ENCODE peak calls at places on chromosomes 1 and 21, in eight cellular contexts. Y is NCI-H1930, V is AG08396, F is ureter, T is adipocyte, C is IMR-90, O is H1, B is iris pigment epithelial cell. I is an unnamed sample.

GRCh38 chr1:107976431-107977215 is 11.6 kb upstream of the VAV3 start:
- DNase-seq in Y (no peak), T (peak), C (no peak), O (no peak), B (peak), V (no peak), F (no peak), I (no peak)

GRCh38 chr1:181083842-181084605 is 4.5 kb upstream of the IER5 start:
- DNase-seq in Y (peak), V (no peak), B (peak), T (no peak), O (no peak), F (peak), C (no peak), I (no peak)

GRCh38 chr1:71037066-71037465 is 10.6 kb downstream of the PTGER3 start:
- DNase-seq in V (no peak), Y (no peak), F (no peak), T (no peak), O (no peak), B (no peak), C (no peak), I (no peak)

GRCh38 chr21:46254208-46254975 is 25.8 kb upstream of the LSS start:
- DNase-seq in F (no peak), C (no peak), T (no peak), O (no peak), B (no peak), V (no peak), Y (no peak), I (no peak)

GRCh38 chr1:33875857-33876256 is 12.0 kb downstream of the HMGB4 start:
- DNase-seq in Y (no peak), B (no peak), O (no peak), F (no peak), C (no peak), V (no peak), T (no peak), I (no peak)

GRCh38 chr21:42560517-42561179 is 47.0 kb downstream of the SLC37A1 start:
- DNase-seq in V (no peak), O (no peak), B (no peak), T (no peak), F (no peak), Y (no peak), C (no peak), I (no peak)

GRCh38 chr1:77900687-77901293 is 12.4 kb downstream of the NEXN start:
- DNase-seq in B (peak), Y (peak), T (peak), O (peak), C (peak), F (no peak), V (peak), I (peak)

GRCh38 chr21:26800455-26801454 is 44.5 kb downstream of the ADAMTS1 start:
- DNase-seq in F (no peak), B (peak), V (no peak), T (peak), Y (no peak), C (peak), O (no peak), I (no peak)